ENCODE peak calls at places on chromosomes 13 and 19, in seven cellular contexts. Z, J, U, F, O, I and Y are unnamed samples.

GRCh38 chr13:85230754-85231153 is 568.5 kb downstream of the SLITRK6 start:
- DNase-seq in Z (no peak), J (no peak), U (no peak), F (no peak), O (no peak), I (no peak), Y (no peak)

GRCh38 chr13:28475916-28476725 is 18.8 kb downstream of the FLT1 start:
- DNase-seq in Z (no peak), J (peak), U (no peak), F (peak), O (no peak), I (no peak), Y (no peak)

GRCh38 chr19:38877781-38878574 is at the start of gene RINL:
- DNase-seq in Z (peak), J (no peak), U (peak), F (no peak), O (peak), I (peak), Y (peak)

GRCh38 chr13:44508562-44509062 is 67.5 kb downstream of the TSC22D1 start:
- DNase-seq in Z (no peak), J (no peak), U (no peak), F (no peak), O (no peak), I (no peak), Y (no peak)

GRCh38 chr13:40534456-40534855 is 132.0 kb downstream of the FOXO1 start:
- DNase-seq in Z (no peak), J (no peak), U (no peak), F (peak), O (no peak), I (no peak), Y (no peak)

GRCh38 chr19:35109395-35110112 is 6.1 kb upstream of the FXYD3 start:
- DNase-seq in Z (no peak), J (peak), U (no peak), F (no peak), O (no peak), I (no peak), Y (no peak)

GRCh38 chr19:57850553-57851017 is 926 bp downstream of the ZNF587 start:
- DNase-seq in Z (no peak), J (peak), U (peak), F (peak), O (no peak), I (no peak), Y (no peak)

GRCh38 chr13:74669149-74669548 is 534.9 kb upstream of the KLF12 start:
- DNase-seq in Z (no peak), J (no peak), U (no peak), F (no peak), O (no peak), I (no peak), Y (no peak)

GRCh38 chr19:18488838-18489626 is 32.8 kb downstream of the ELL start:
- DNase-seq in Z (no peak), J (no peak), U (peak), F (peak), O (no peak), I (no peak), Y (no peak)

GRCh38 chr19:47005873-47006272 is 13.8 kb upstream of the NPAS1 start:
- DNase-seq in Z (no peak), J (no peak), U (peak), F (no peak), O (no peak), I (no peak), Y (no peak)

GRCh38 chr13:33331962-33332361 is 46.4 kb upstream of the STARD13 start:
- DNase-seq in Z (no peak), J (no peak), U (no peak), F (no peak), O (no peak), I (no peak), Y (no peak)

GRCh38 chr13:111521691-111522229 is 201.3 kb downstream of the TEX29 start:
- DNase-seq in Z (no peak), J (no peak), U (no peak), F (no peak), O (no peak), I (no peak), Y (no peak)

GRCh38 chr19:47176071-47176626 is 45.5 kb downstream of the SAE1 start:
- DNase-seq in Z (no peak), J (no peak), U (no peak), F (no peak), O (no peak), I (no peak), Y (no peak)

GRCh38 chr13:31321457-31321856 is 121.7 kb downstream of the B3GLCT start:
- DNase-seq in Z (no peak), J (no peak), U (no peak), F (peak), O (no peak), I (no peak), Y (no peak)

GRCh38 chr19:39645800-39646411 is 9.8 kb upstream of the LGALS16 start:
- DNase-seq in Z (no peak), J (peak), U (no peak), F (peak), O (no peak), I (no peak), Y (no peak)

GRCh38 chr13:114212096-114212495 is 22.6 kb upstream of the CDC16 start:
- DNase-seq in Z (no peak), J (no peak), U (no peak), F (no peak), O (no peak), I (no peak), Y (no peak)

GRCh38 chr13:30034448-30034795 is 184.0 kb upstream of the UBL3 start:
- DNase-seq in Z (no peak), J (no peak), U (no peak), F (peak), O (no peak), I (no peak), Y (no peak)

GRCh38 chr19:44909775-44910174 is 4.2 kb downstream of the APOE start:
- DNase-seq in Z (no peak), J (no peak), U (no peak), F (no peak), O (no peak), I (no peak), Y (no peak)

GRCh38 chr13:35723820-35724219 is 247.3 kb upstream of the MAB21L1 start:
- DNase-seq in Z (no peak), J (no peak), U (no peak), F (no peak), O (no peak), I (no peak), Y (no peak)

GRCh38 chr19:49408816-49409440 is 14.3 kb downstream of the PTH2 start:
- DNase-seq in Z (no peak), J (no peak), U (no peak), F (peak), O (no peak), I (no peak), Y (no peak)

GRCh38 chr19:5479958-5480357 is 24.7 kb downstream of the ZNRF4 start:
- DNase-seq in Z (no peak), J (no peak), U (no peak), F (no peak), O (no peak), I (no peak), Y (no peak)

GRCh38 chr13:101424381-101425155 is 8.3 kb upstream of the NALCN start:
- DNase-seq in Z (no peak), J (no peak), U (no peak), F (peak), O (no peak), I (no peak), Y (no peak)

GRCh38 chr19:1254530-1255185 is 6.3 kb downstream of the MIDN start:
- DNase-seq in Z (no peak), J (no peak), U (no peak), F (no peak), O (no peak), I (no peak), Y (no peak)

GRCh38 chr19:39195755-39196154 is 1.0 kb upstream of the NCCRP1 start:
- DNase-seq in Z (no peak), J (no peak), U (no peak), F (no peak), O (no peak), I (no peak), Y (no peak)

GRCh38 chr13:97386832-97387486 is 47.0 kb upstream of the RAP2A start:
- DNase-seq in Z (no peak), J (no peak), U (no peak), F (no peak), O (no peak), I (no peak), Y (no peak)

GRCh38 chr19:16978156-16978555 is 48.5 kb downstream of the CPAMD8 start:
- DNase-seq in Z (no peak), J (no peak), U (no peak), F (no peak), O (no peak), I (no peak), Y (no peak)

GRCh38 chr13:61954092-61954491 is 538.4 kb upstream of the PCDH20 start:
- DNase-seq in Z (no peak), J (peak), U (no peak), F (peak), O (no peak), I (no peak), Y (no peak)

GRCh38 chr13:44151474-44151873 is 222.2 kb upstream of the SERP2 start:
- DNase-seq in Z (no peak), J (no peak), U (no peak), F (no peak), O (no peak), I (no peak), Y (no peak)

GRCh38 chr13:36981156-36981743 is 17.9 kb downstream of the ALG5 start:
- DNase-seq in Z (no peak), J (peak), U (peak), F (peak), O (no peak), I (no peak), Y (no peak)

GRCh38 chr13:42007844-42008243 is 40.6 kb upstream of the DGKH start:
- DNase-seq in Z (no peak), J (no peak), U (no peak), F (peak), O (no peak), I (no peak), Y (no peak)

GRCh38 chr19:35774274-35775045 is 904 bp upstream of the ARHGAP33 start:
- DNase-seq in Z (no peak), J (no peak), U (no peak), F (no peak), O (no peak), I (no peak), Y (no peak)

GRCh38 chr19:49665301-49666119 is at the start of the genes BCL2L12 and IRF3:
- DNase-seq in Z (peak), J (peak), U (peak), F (peak), O (peak), I (peak), Y (peak)

GRCh38 chr19:3075605-3076431 is 13.5 kb upstream of the TLE5 start:
- DNase-seq in Z (peak), J (peak), U (peak), F (no peak), O (no peak), I (peak), Y (peak)

GRCh38 chr13:27372896-27373295 is 51.5 kb upstream of the GTF3A start:
- DNase-seq in Z (no peak), J (no peak), U (no peak), F (no peak), O (no peak), I (no peak), Y (no peak)